ENCODE peak calls at places on chromosomes 1 and 21, in six cellular contexts. R is neural crest cell, W is cardiac muscle cell, D is lung, I is mesendoderm, O is frontal cortex. H is an unnamed sample.

GRCh38 chr1:25021586-25022215 is 91.6 kb upstream of the RUNX3 start:
- DNase-seq in R (no peak), W (no peak), D (no peak), I (peak), O (no peak), H (no peak)

GRCh38 chr1:168708698-168709406 is 20.2 kb downstream of the DPT start:
- DNase-seq in R (no peak), W (no peak), D (no peak), I (no peak), O (no peak), H (no peak)

GRCh38 chr1:26287033-26287711 is 7.3 kb downstream of the SH3BGRL3 start:
- DNase-seq in R (no peak), W (no peak), D (no peak), I (no peak), O (no peak), H (no peak)

GRCh38 chr1:168643152-168643551 is 66.7 kb downstream of the XCL1 start:
- DNase-seq in R (no peak), W (no peak), D (no peak), I (no peak), O (no peak), H (no peak)

GRCh38 chr1:85612704-85613361 is 32.3 kb downstream of the CCN1 start:
- DNase-seq in R (no peak), W (peak), D (peak), I (peak), O (no peak), H (no peak)

GRCh38 chr1:12441414-12442105 is 176.4 kb downstream of the DHRS3 start:
- DNase-seq in R (no peak), W (no peak), D (no peak), I (no peak), O (no peak), H (no peak)

GRCh38 chr1:28091043-28091781 is 2.8 kb upstream of the EYA3 start:
- DNase-seq in R (peak), W (peak), D (peak), I (peak), O (peak), H (peak)

GRCh38 chr1:32903991-32904776 is 3.0 kb upstream of the TMEM54 start:
- DNase-seq in R (no peak), W (no peak), D (no peak), I (no peak), O (no peak), H (no peak)

GRCh38 chr1:35316264-35316663 is 47.8 kb downstream of the ZMYM4 start:
- DNase-seq in R (no peak), W (no peak), D (no peak), I (no peak), O (no peak), H (no peak)

GRCh38 chr1:156961709-156962108 is 41.3 kb downstream of the LRRC71 start:
- DNase-seq in R (no peak), W (peak), D (no peak), I (peak), O (no peak), H (no peak)

GRCh38 chr1:88698140-88698539 is 14.1 kb downstream of the PKN2 start:
- DNase-seq in R (no peak), W (peak), D (no peak), I (peak), O (no peak), H (no peak)

GRCh38 chr1:244730153-244730933 is 77.4 kb downstream of the DESI2 start:
- DNase-seq in R (peak), W (peak), D (peak), I (peak), O (peak), H (no peak)

GRCh38 chr1:63691672-63692425 is 82.0 kb upstream of the ROR1 start:
- DNase-seq in R (peak), W (peak), D (peak), I (peak), O (peak), H (peak)

GRCh38 chr1:2212542-2213491 is 15.3 kb upstream of the SKI start:
- DNase-seq in R (peak), W (peak), D (peak), I (peak), O (peak), H (no peak)

GRCh38 chr1:233111731-233112130 is 161.3 kb downstream of the NTPCR start:
- DNase-seq in R (no peak), W (no peak), D (no peak), I (no peak), O (no peak), H (no peak)

GRCh38 chr1:54516249-54516920 is 31.6 kb upstream of the ACOT11 start:
- DNase-seq in R (no peak), W (no peak), D (no peak), I (no peak), O (no peak), H (no peak)

GRCh38 chr21:16071761-16072160 is 342.0 kb downstream of the USP25 start:
- DNase-seq in R (no peak), W (no peak), D (no peak), I (no peak), O (no peak), H (no peak)

GRCh38 chr1:178973671-178974091 is 52.0 kb upstream of the FAM20B start:
- DNase-seq in R (no peak), W (no peak), D (no peak), I (peak), O (no peak), H (no peak)

GRCh38 chr1:52623812-52624211 is 9.2 kb upstream of the SHISAL2A start:
- DNase-seq in R (no peak), W (no peak), D (no peak), I (no peak), O (no peak), H (no peak)

GRCh38 chr1:98668733-98669132 is 7.2 kb downstream of the SNX7 start:
- DNase-seq in R (no peak), W (no peak), D (no peak), I (no peak), O (no peak), H (no peak)

GRCh38 chr1:11337536-11338350 is 64.7 kb downstream of the UBIAD1 start:
- DNase-seq in R (peak), W (peak), D (no peak), I (peak), O (no peak), H (no peak)

GRCh38 chr1:2391034-2391384 is 345 bp downstream of the MORN1 start:
- DNase-seq in R (peak), W (peak), D (no peak), I (peak), O (no peak), H (no peak)

GRCh38 chr1:73162576-73162975 is 880.2 kb upstream of the NEGR1 start:
- DNase-seq in R (no peak), W (no peak), D (no peak), I (no peak), O (no peak), H (no peak)

GRCh38 chr1:238954865-238955264 is 431.5 kb upstream of the CHRM3 start:
- DNase-seq in R (no peak), W (no peak), D (no peak), I (peak), O (no peak), H (no peak)

GRCh38 chr1:226533220-226533619 is 15.3 kb upstream of the STUM start:
- DNase-seq in R (no peak), W (no peak), D (no peak), I (peak), O (no peak), H (no peak)

GRCh38 chr21:36337099-36337509 is 17.1 kb downstream of the MORC3 start:
- DNase-seq in R (no peak), W (no peak), D (no peak), I (no peak), O (no peak), H (no peak)

GRCh38 chr1:154820646-154821045 is 49.4 kb downstream of the KCNN3 start:
- DNase-seq in R (no peak), W (no peak), D (no peak), I (no peak), O (no peak), H (no peak)

GRCh38 chr1:18794066-18794465 is 65.4 kb downstream of the TAS1R2 start:
- DNase-seq in R (no peak), W (peak), D (no peak), I (no peak), O (no peak), H (no peak)

GRCh38 chr21:38850277-38850951 is 44.7 kb downstream of the ETS2 start:
- DNase-seq in R (no peak), W (no peak), D (no peak), I (no peak), O (no peak), H (no peak)

GRCh38 chr21:45286671-45287437 is 841 bp downstream of the POFUT2 start:
- DNase-seq in R (peak), W (peak), D (no peak), I (peak), O (no peak), H (no peak)

GRCh38 chr1:201916649-201917249 is 28.1 kb downstream of the SHISA4 start:
- DNase-seq in R (no peak), W (peak), D (peak), I (no peak), O (no peak), H (no peak)

GRCh38 chr1:38037481-38037939 is 9.1 kb downstream of the POU3F1 start:
- DNase-seq in R (no peak), W (no peak), D (no peak), I (no peak), O (no peak), H (no peak)

GRCh38 chr21:38322551-38322950 is 65.8 kb downstream of the KCNJ15 start:
- DNase-seq in R (no peak), W (no peak), D (no peak), I (no peak), O (no peak), H (no peak)

GRCh38 chr1:223260712-223261111 is 103.3 kb downstream of the SUSD4 start:
- DNase-seq in R (no peak), W (no peak), D (no peak), I (no peak), O (no peak), H (no peak)

GRCh38 chr21:46048926-46049889 is 48.7 kb upstream of the COL6A2 start:
- DNase-seq in R (no peak), W (no peak), D (peak), I (peak), O (no peak), H (no peak)

GRCh38 chr1:245549981-245550701 is 395.4 kb downstream of the KIF26B start:
- DNase-seq in R (peak), W (no peak), D (no peak), I (no peak), O (no peak), H (no peak)

H was measured in D721Med.